ENCODE peak calls at places on chromosomes 16 and 17, in five cellular contexts. G, M, T, Z and V are unnamed samples. For H3K4me1 and H3K9me3, the result is how much of the 10 kb centered on the place peaks cover.

GRCh38 chr17:17303010-17303846 is at the start of gene NT5M:
- DNase-seq in T (peak), Z (peak), M (peak), G (peak), V (peak)

GRCh38 chr16:20268409-20268808 is 58.9 kb downstream of the GP2 start:
- DNase-seq in T (no peak), Z (no peak), G (no peak), M (no peak), V (no peak)

GRCh38 chr17:19756551-19756950 is 8.5 kb upstream of the ALDH3A1 start:
- DNase-seq in G (no peak), Z (no peak), M (no peak), T (no peak), V (no peak)

GRCh38 chr17:77844681-77845080 is 113.8 kb upstream of the TNRC6C start:
- DNase-seq in Z (no peak), G (no peak), T (no peak), M (no peak), V (peak)

GRCh38 chr17:37317867-37318266 is 57.9 kb upstream of the C17orf78 start:
- DNase-seq in M (no peak), G (no peak), Z (no peak), T (no peak), V (no peak)

GRCh38 chr16:81042821-81043220 is 7.2 kb downstream of the ATMIN start:
- DNase-seq in Z (no peak), T (no peak), M (no peak), G (no peak), V (no peak)

GRCh38 chr17:21002309-21003006 is 40.4 kb downstream of the USP22 start:
- DNase-seq in Z (no peak), M (no peak), G (no peak), T (no peak), V (no peak)

GRCh38 chr16:10609410-10609774 is 29.0 kb upstream of the EMP2 start:
- DNase-seq in M (no peak), T (peak), G (no peak), Z (no peak), V (no peak)

GRCh38 chr17:15288859-15289258 is 23.7 kb upstream of the PMP22 start:
- DNase-seq in M (no peak), G (no peak), T (no peak), Z (no peak), V (no peak)

GRCh38 chr16:56389554-56389953 is 35.8 kb downstream of the AMFR start:
- DNase-seq in T (no peak), M (no peak), Z (no peak), G (no peak), V (no peak)

GRCh38 chr16:65377131-65377649 is 255.3 kb upstream of the CDH11 start:
- DNase-seq in T (no peak), M (no peak), G (no peak), Z (no peak), V (no peak)

GRCh38 chr16:56013962-56014552 is 138.9 kb upstream of the CES5A start:
- DNase-seq in G (peak), M (peak), Z (peak), T (no peak), V (peak)

GRCh38 chr16:14475370-14476139 is 154.5 kb downstream of the PARN start:
- DNase-seq in G (no peak), T (no peak), M (no peak), Z (no peak), V (no peak)

GRCh38 chr17:63071797-63072196 is 105.8 kb downstream of the TANC2 start:
- DNase-seq in G (no peak), Z (no peak), M (no peak), T (no peak), V (no peak)

GRCh38 chr16:5024632-5025031 is 9.1 kb downstream of the NAGPA start:
- DNase-seq in M (no peak), G (no peak), Z (no peak), T (no peak), V (no peak)

GRCh38 chr16:67454852-67455251 is 23.9 kb downstream of the HSD11B2 start:
- DNase-seq in Z (no peak), G (no peak), T (no peak), M (no peak), V (no peak)

GRCh38 chr16:89971495-89972243 is 23.1 kb downstream of the DEF8 start:
- DNase-seq in G (no peak), M (no peak), T (no peak), Z (no peak), V (no peak)

GRCh38 chr17:51491416-51491815 is 231.1 kb downstream of the UTP18 start:
- DNase-seq in M (no peak), T (no peak), G (no peak), Z (no peak), V (no peak)

GRCh38 chr16:60142991-60143705 is 1409.0 kb upstream of the GOT2 start:
- DNase-seq in T (no peak), G (no peak), Z (no peak), M (no peak), V (no peak)

GRCh38 chr17:61431594-61432311 is 20.5 kb upstream of the TBX4 start:
- DNase-seq in Z (no peak), G (no peak), T (no peak), M (no peak), V (no peak)

GRCh38 chr17:27949304-27949703 is 56.1 kb upstream of the LYRM9 start:
- DNase-seq in Z (no peak), G (no peak), T (no peak), M (no peak), V (no peak)

GRCh38 chr17:60141111-60142018 is 8.4 kb upstream of the CA4 start:
- DNase-seq in G (peak), Z (no peak), T (no peak), M (no peak), V (no peak)

GRCh38 chr16:56814537-56815432 is 50.2 kb upstream of the SLC12A3 start:
- DNase-seq in T (no peak), Z (peak), M (no peak), G (no peak), V (no peak)

GRCh38 chr17:29483503-29483902 is 83.3 kb downstream of the ABHD15 start:
- DNase-seq in T (no peak), M (no peak), Z (no peak), G (no peak), V (no peak)

GRCh38 chr16:75957870-75958269 is 231.6 kb upstream of the CPHXL start:
- DNase-seq in M (no peak), Z (no peak), T (no peak), G (no peak), V (no peak)

GRCh38 chr17:63436523-63437110 is 9.5 kb downstream of the CYB561 start:
- DNase-seq in M (no peak), G (peak), Z (peak), T (no peak), V (no peak)

GRCh38 chr17:33964344-33964979 is 290.6 kb upstream of the CCL2 start:
- DNase-seq in Z (no peak), G (no peak), T (no peak), M (no peak), V (peak)

GRCh38 chr16:25914357-25914962 is 222.7 kb downstream of the HS3ST4 start:
- DNase-seq in G (no peak), T (no peak), M (no peak), Z (no peak), V (no peak)

GRCh38 chr16:31862761-31863160 is 10.8 kb upstream of the ZNF267 start:
- DNase-seq in G (no peak), Z (no peak), T (no peak), M (no peak), V (no peak)

GRCh38 chr16:31860508-31860907 is 13.1 kb upstream of the ZNF267 start:
- DNase-seq in Z (no peak), G (no peak), M (no peak), T (no peak), V (no peak)

GRCh38 chr16:31861415-31861814 is 12.2 kb upstream of the ZNF267 start:
- DNase-seq in M (no peak), G (no peak), T (no peak), Z (no peak), V (no peak)
- H3K4me1 ChIP-seq in M (under half), G (under half), T (under half), Z (under half), V (under half)

DNA sequence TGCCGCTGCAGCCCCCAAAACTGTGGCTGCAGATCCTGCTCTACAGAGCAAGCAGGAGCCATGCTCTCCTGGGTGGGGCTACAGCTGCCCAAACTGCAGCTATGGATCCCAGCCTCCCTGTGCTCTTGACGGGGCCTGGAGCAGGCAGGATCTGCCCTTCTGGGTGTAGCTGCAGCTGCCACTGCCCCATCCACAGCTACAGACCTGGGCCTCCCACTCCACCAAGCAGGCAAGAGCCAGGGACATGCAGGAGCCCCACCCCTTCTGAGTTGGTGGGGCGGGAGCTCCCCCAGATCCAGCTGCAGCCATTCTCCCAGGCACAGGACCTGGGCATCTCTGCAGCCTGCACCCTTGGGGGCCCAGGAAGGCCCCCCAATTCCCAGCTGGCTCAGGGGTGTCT is 551.2 kb upstream of the CA10 start:
- DNase-seq in T (no peak), Z (no peak), G (no peak), M (no peak), V (no peak)
- H3K9me3 ChIP-seq in T (under half), Z (under half), G (under half), M (under half), V (under half)

DNA sequence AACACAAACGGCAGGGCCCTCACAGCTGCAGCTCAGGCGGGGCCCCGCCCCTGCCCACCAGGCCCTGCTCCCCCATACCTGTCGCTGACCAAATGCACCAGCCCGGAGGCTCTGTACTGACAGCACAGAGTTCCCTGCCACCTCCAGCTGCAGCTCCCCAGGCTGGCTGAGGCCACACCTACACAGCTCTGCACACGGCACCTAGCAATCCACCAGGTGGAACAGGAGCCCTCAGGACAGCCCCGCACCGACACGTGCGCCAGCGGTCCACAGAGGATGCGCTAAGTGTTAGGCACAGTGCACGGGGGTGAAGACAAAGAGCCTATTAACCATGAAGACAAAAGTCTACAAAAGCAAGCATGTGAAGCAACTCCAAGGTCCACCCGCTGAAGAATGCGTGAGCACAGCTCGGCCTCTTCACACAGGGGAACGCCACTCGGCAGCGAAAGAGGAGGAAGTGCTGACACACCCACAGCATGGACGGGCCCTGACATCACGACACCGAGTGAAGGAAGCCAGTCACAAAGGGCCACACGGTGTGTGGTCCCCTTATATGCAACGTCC is 5.4 kb downstream of the ZCCHC14 start:
- DNase-seq in Z (peak), G (peak), T (no peak), M (no peak), V (no peak)
- H3K4me1 ChIP-seq in Z (under half), G (under half), T (under half), M (half or more), V (half or more)

DNA sequence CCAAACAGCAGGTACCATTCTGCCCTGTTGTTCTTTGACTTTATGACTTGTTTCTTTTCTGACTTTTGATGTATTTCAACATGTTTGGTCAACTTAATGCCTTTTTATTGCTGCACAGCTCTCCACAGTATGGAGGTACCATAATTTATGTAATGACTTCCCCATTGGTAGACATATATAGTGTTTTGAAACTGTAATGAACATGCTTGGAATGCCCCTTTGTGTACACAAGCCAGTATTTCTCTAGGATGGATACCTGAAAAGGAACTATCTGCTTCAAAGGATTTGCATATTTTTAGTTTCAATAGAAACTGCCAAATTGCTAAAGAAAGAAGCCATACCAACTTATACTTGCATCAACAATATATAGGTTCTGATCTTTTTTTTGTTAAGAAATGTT is 66.1 kb downstream of the NOG start:
- DNase-seq in T (no peak), G (no peak), Z (no peak), M (no peak), V (no peak)
- H3K9me3 ChIP-seq in T (under half), G (under half), Z (under half), M (under half), V (under half)

DNA sequence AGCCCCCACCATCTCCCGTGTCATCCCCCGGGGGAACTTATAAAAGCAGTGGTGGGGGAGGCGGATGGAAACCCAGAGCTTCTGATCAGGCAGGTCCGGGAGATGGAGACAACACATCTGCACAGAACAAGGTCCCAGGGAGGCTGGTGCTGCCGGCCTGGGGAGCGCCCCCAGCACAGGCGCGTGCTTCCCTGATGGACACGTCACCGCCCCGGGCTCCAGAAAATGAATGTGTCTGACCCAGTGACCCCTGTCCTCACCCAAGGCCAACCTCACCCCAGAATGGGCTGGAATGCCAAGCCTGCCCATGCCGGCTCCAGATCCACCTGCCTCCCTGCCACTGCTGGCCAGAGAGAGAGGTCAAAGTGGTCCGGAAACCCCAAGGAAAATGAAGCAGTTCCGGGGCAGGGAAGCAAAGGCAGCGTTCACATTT is 12.5 kb downstream of the SLC7A5 start:
- DNase-seq in M (no peak), Z (no peak), T (no peak), G (no peak), V (no peak)
- H3K4me1 ChIP-seq in M (under half), Z (under half), T (under half), G (under half), V (under half)

GRCh38 chr16:74902161-74902560 is 82.8 kb downstream of the WDR59 start:
- DNase-seq in Z (no peak), T (no peak), M (no peak), G (no peak), V (no peak)
- H3K9me3 ChIP-seq in Z (under half), T (under half), M (under half), G (under half), V (under half)